ENCODE peak calls at places on chromosomes 12 and 14, in six cellular contexts. Z, C, D, B, X and J are unnamed samples.

GRCh38 chr14:51780006-51780692 is 80.3 kb upstream of the GNG2 start:
- DNase-seq in Z (peak; percentile 80), C (peak; percentile 80), D (peak; percentile 79), B (peak; percentile 67), X (peak; percentile 33), J (peak; percentile 81)

GRCh38 chr14:41558527-41558926 is 48.1 kb upstream of the LRFN5 start:
- DNase-seq in Z (no peak), C (no peak), D (no peak), B (no peak), X (no peak), J (no peak)

GRCh38 chr12:122958198-122958888 is 7.9 kb downstream of the ABCB9 start:
- DNase-seq in Z (no peak), C (no peak), D (no peak), B (no peak), X (no peak), J (no peak)

GRCh38 chr14:45156067-45156466 is 20.3 kb downstream of the FANCM start:
- DNase-seq in Z (no peak), C (no peak), D (no peak), B (no peak), X (no peak), J (no peak)

GRCh38 chr14:76050797-76051392 is 65.3 kb downstream of the IFT43 start:
- DNase-seq in Z (peak; percentile 69), C (peak; percentile 70), D (peak; percentile 77), B (peak; percentile 66), X (no peak), J (peak; percentile 62)

GRCh38 chr12:68855771-68856170 is 47.8 kb downstream of the MDM2 start:
- DNase-seq in Z (no peak), C (no peak), D (no peak), B (no peak), X (no peak), J (no peak)

GRCh38 chr14:101501858-101502615 is 59.3 kb upstream of the DIO3 start:
- DNase-seq in Z (no peak), C (no peak), D (no peak), B (no peak), X (no peak), J (peak; percentile 27)

GRCh38 chr14:20379743-20380142 is 33.6 kb downstream of the TEP1 start:
- DNase-seq in Z (no peak), C (no peak), D (no peak), B (no peak), X (no peak), J (no peak)

GRCh38 chr12:120700863-120701262 is 9.4 kb upstream of the UNC119B start:
- DNase-seq in Z (no peak), C (no peak), D (no peak), B (no peak), X (no peak), J (no peak)

GRCh38 chr12:1777798-1778197 is 42.6 kb upstream of the LRTM2 start:
- DNase-seq in Z (no peak), C (no peak), D (peak; percentile 74), B (no peak), X (no peak), J (no peak)

GRCh38 chr12:122517877-122518276 is 8.9 kb downstream of the RSRC2 start:
- DNase-seq in Z (no peak), C (no peak), D (peak; percentile 58), B (peak; percentile 49), X (no peak), J (no peak)

GRCh38 chr14:106163316-106163715 is 636.9 kb downstream of the TMEM121 start:
- DNase-seq in Z (no peak), C (no peak), D (no peak), B (no peak), X (no peak), J (no peak)

GRCh38 chr14:99389171-99389826 is 91.4 kb downstream of the SETD3 start:
- DNase-seq in Z (peak; percentile 89), C (peak; percentile 74), D (peak; percentile 72), B (peak; percentile 42), X (no peak), J (peak; percentile 73)

GRCh38 chr14:42480235-42480634 is 873.6 kb downstream of the LRFN5 start:
- DNase-seq in Z (no peak), C (no peak), D (no peak), B (no peak), X (no peak), J (no peak)

GRCh38 chr14:34021096-34021495 is 70.2 kb upstream of the EGLN3 start:
- DNase-seq in Z (no peak), C (no peak), D (no peak), B (no peak), X (no peak), J (no peak)

GRCh38 chr12:109191621-109192250 is 75.3 kb downstream of the ACACB start:
- DNase-seq in Z (no peak), C (no peak), D (no peak), B (no peak), X (no peak), J (no peak)

GRCh38 chr12:2959194-2959507 is at the start of gene TEAD4:
- DNase-seq in Z (peak; percentile 97), C (peak; percentile 90), D (peak; percentile 98), B (no peak), X (no peak), J (peak; percentile 96)

GRCh38 chr14:66066991-66067788 is 419.0 kb upstream of the CCDC196 start:
- DNase-seq in Z (no peak), C (no peak), D (peak; percentile 45), B (no peak), X (no peak), J (no peak)

GRCh38 chr12:10252201-10252600 is 39.5 kb downstream of the GABARAPL1 start:
- DNase-seq in Z (no peak), C (no peak), D (no peak), B (no peak), X (no peak), J (no peak)

GRCh38 chr14:51873221-51873893 is 12.9 kb downstream of the GNG2 start:
- DNase-seq in Z (no peak), C (no peak), D (peak; percentile 85), B (peak; percentile 67), X (no peak), J (no peak)

GRCh38 chr12:6345319-6346071 is 3.6 kb upstream of the TNFRSF1A start:
- DNase-seq in Z (no peak), C (no peak), D (peak; percentile 79), B (peak; percentile 65), X (no peak), J (no peak)

GRCh38 chr14:106874365-106874764 is 1348.0 kb downstream of the TMEM121 start:
- DNase-seq in Z (no peak), C (no peak), D (no peak), B (peak; percentile 35), X (no peak), J (no peak)

GRCh38 chr14:75628816-75629215 is 31.9 kb downstream of the ERG28 start:
- DNase-seq in Z (no peak), C (no peak), D (no peak), B (no peak), X (no peak), J (no peak)

GRCh38 chr12:33006106-33006505 is 109.5 kb upstream of the PKP2 start:
- DNase-seq in Z (no peak), C (no peak), D (no peak), B (no peak), X (no peak), J (no peak)

GRCh38 chr12:116818948-116819832 is 62.1 kb downstream of the HRK start:
- DNase-seq in Z (peak; percentile 99), C (peak; percentile 94), D (peak; percentile 99), B (peak; percentile 97), X (peak; percentile 85), J (peak; percentile 98)